ENCODE peak calls at places on chromosomes 6 and 20, in six cellular contexts. D is PC-3, C is hepatocyte, B is SK-N-SH, G is GM23248, L is MM.1S. Z is an unnamed sample.

GRCh38 chr6:170200458-170200891 is 90.4 kb downstream of the DLL1 start:
- DNase-seq in D (peak; percentile 17), L (no peak), G (peak; percentile 55), C (no peak), B (no peak), Z (no peak)

GRCh38 chr6:135568366-135568765 is 70.8 kb upstream of the AHI1 start:
- DNase-seq in B (peak; percentile 45), G (peak; percentile 20), C (peak; percentile 19), D (no peak), L (peak; percentile 66), Z (no peak)

GRCh38 chr6:149925253-149925973 is 2.5 kb upstream of the RAET1G start:
- DNase-seq in C (peak; percentile 30), G (peak; percentile 66), B (peak; percentile 44), L (no peak), D (no peak), Z (no peak)

GRCh38 chr20:59515013-59515905 is 89.1 kb upstream of the PHACTR3 start:
- DNase-seq in B (peak; percentile 89), G (peak; percentile 85), C (peak; percentile 91), L (no peak), D (peak; percentile 78), Z (peak; percentile 4)

GRCh38 chr6:119201486-119201885 is 123.0 kb upstream of the FAM184A start:
- DNase-seq in C (no peak), G (no peak), D (no peak), B (no peak), L (no peak), Z (no peak)

GRCh38 chr6:110731898-110732297 is 83.4 kb downstream of the CDK19 start:
- DNase-seq in G (no peak), D (no peak), L (no peak), B (no peak), C (no peak), Z (no peak)

GRCh38 chr6:42428326-42429041 is 23.2 kb downstream of the TRERF1 start:
- DNase-seq in L (no peak), B (peak; percentile 27), D (no peak), G (peak; percentile 63), C (no peak), Z (no peak)

GRCh38 chr20:50859161-50859560 is 64.3 kb downstream of the BCAS4 start:
- DNase-seq in D (no peak), L (no peak), C (no peak), G (no peak), B (no peak), Z (peak; percentile 81)

GRCh38 chr6:3455121-3455489 is 1.7 kb downstream of the SLC22A23 start:
- DNase-seq in B (no peak), C (peak; percentile 51), D (peak; percentile 45), G (peak; percentile 56), L (no peak), Z (no peak)

GRCh38 chr6:116682334-116682712 is 1.3 kb downstream of the KPNA5 start:
- DNase-seq in G (peak; percentile 56), B (peak; percentile 17), C (peak; percentile 26), D (peak; percentile 16), L (no peak), Z (peak; percentile 20)

GRCh38 chr6:26305097-26305841 is 59.7 kb upstream of the BTN3A2 start:
- DNase-seq in B (no peak), C (peak; percentile 75), G (peak; percentile 66), D (peak; percentile 25), L (peak; percentile 61), Z (peak; percentile 41)

GRCh38 chr20:32651537-32651936 is 22.2 kb downstream of the C20orf203 start:
- DNase-seq in C (peak; percentile 4), B (no peak), D (no peak), L (no peak), G (no peak), Z (peak; percentile 20)

GRCh38 chr6:141057761-141058160 is 1075.0 kb upstream of the GJE1 start:
- DNase-seq in D (no peak), B (no peak), G (no peak), L (no peak), C (no peak), Z (no peak)

GRCh38 chr6:15922510-15923307 is 206.2 kb upstream of the MYLIP start:
- DNase-seq in G (peak; percentile 71), B (no peak), L (no peak), D (peak; percentile 31), C (peak; percentile 71), Z (no peak)

GRCh38 chr6:105748737-105749161 is 337.4 kb upstream of the PRDM1 start:
- DNase-seq in L (no peak), B (no peak), D (peak; percentile 51), G (peak; percentile 84), C (no peak), Z (no peak)

GRCh38 chr6:144331610-144332009 is 46.5 kb downstream of the UTRN start:
- DNase-seq in G (peak; percentile 40), L (no peak), B (no peak), D (peak; percentile 13), C (no peak), Z (no peak)

GRCh38 chr20:15564981-15565380 is 1008.3 kb downstream of the KIF16B start:
- DNase-seq in G (no peak), B (no peak), D (no peak), C (no peak), L (no peak), Z (no peak)

GRCh38 chr6:22877946-22878705 is 308.8 kb downstream of the HDGFL1 start:
- DNase-seq in B (no peak), C (no peak), L (no peak), D (no peak), G (peak; percentile 58), Z (no peak)

GRCh38 chr6:54308240-54308639 is at the start of gene TINAG:
- DNase-seq in B (no peak), G (no peak), D (no peak), L (no peak), C (no peak), Z (no peak)

GRCh38 chr6:118660218-118660569 is 8.8 kb upstream of the CEP85L start:
- DNase-seq in C (peak; percentile 50), D (no peak), B (peak; percentile 71), G (peak; percentile 27), L (peak; percentile 52), Z (no peak)

GRCh38 chr6:169648617-169649016 is 53.2 kb downstream of the WDR27 start:
- DNase-seq in B (no peak), C (no peak), D (no peak), L (no peak), G (no peak), Z (no peak)

GRCh38 chr6:24907959-24908358 is 27.8 kb downstream of the RIPOR2 start:
- DNase-seq in B (no peak), G (peak; percentile 10), C (no peak), L (no peak), D (no peak), Z (peak; percentile 83)

GRCh38 chr6:167669870-167670802 is 156.6 kb upstream of the AFDN start:
- DNase-seq in B (no peak), C (no peak), G (no peak), L (no peak), D (no peak), Z (no peak)

GRCh38 chr20:19973920-19974620 is 43.1 kb upstream of the NAA20 start:
- DNase-seq in B (no peak), G (peak; percentile 82), L (no peak), C (peak; percentile 60), D (peak; percentile 77), Z (no peak)

GRCh38 chr6:118546164-118546929 is 1.7 kb upstream of the PLN start:
- DNase-seq in B (no peak), L (no peak), C (no peak), D (no peak), G (no peak), Z (no peak)

GRCh38 chr20:35254448-35254999 is 23.4 kb downstream of the MMP24OS start:
- DNase-seq in G (no peak), L (no peak), C (no peak), B (no peak), D (no peak), Z (no peak)
- TF ChIP-seq EZH2phosphoT487 in G (no peak), L (no peak), C (no peak), B (no peak), D (no peak), Z (no peak)

DNA sequence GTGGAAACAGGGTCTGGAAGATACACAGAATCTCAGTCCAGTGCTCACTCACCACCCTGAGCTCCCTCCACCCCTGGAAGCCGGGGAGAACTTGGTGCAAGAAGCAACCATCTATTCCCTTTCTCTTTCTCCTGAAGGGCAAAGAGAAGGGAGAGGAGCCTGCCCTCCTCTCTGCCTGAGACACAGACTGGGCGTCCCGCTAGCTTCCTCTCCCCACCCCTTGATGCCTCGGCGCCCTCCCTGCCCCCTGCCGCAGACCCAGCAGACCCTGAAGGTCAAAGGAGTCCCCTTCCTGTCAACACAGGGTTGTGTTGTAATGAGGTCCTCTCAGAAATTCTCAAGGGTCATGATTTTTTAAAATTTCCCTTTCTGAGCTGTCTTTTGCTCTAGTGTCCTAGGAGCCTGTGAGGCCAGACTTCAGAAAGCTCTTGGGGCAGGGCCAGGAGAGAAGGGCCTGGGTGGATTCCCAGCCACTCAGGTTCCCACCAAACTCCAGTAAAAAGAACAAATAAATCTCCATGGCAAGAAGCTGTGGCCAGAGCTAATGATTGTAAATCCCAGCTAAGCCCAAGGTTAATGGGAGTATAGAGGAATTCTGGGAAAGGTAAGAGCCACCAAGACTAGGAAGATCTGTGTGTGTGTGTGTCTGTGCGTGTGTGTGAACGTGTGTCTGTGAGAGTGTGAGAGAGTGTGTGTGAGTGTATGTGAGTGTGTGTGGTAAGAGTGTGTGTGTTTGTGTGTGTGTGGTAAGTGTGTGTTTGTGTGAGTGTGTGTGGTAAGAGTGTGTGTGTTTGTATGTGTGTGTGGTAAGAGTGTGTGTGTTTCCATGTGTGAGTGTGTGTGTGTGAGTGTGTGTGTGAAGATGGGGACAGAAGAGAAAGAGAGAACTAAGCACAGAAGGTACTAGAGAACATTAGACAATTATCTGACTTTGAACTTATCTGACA is 1.0 kb upstream of the JPH2 start:
- DNase-seq in D (peak; percentile 39), B (no peak), L (no peak), G (peak; percentile 69), C (no peak), Z (peak; percentile 41)
- TF ChIP-seq EZH2phosphoT487 in D (no peak), B (no peak), L (no peak), G (no peak), C (no peak), Z (no peak)

DNA sequence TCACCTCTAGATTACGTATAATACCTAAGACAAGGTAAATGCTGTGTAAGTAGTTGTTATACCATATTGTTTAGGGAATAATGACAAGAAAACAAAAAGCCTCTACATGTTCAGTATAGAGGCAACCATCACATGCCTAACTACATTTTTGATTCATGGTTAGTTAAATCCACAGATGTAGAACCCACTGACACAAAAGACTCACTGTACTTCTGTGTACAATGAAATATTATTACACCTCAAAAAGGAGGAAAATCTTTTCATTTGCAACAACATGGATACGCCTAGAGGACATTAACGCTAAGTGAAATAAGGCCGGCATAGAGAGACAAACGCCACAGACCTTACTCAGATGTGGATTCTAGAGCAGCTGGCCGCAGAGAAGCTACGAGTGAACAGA is 50.5 kb downstream of the NINL start:
- DNase-seq in B (no peak), G (no peak), C (no peak), D (no peak), L (no peak), Z (no peak)
- TF ChIP-seq EZH2phosphoT487 in B (no peak), G (no peak), C (no peak), D (no peak), L (no peak), Z (no peak)

DNA sequence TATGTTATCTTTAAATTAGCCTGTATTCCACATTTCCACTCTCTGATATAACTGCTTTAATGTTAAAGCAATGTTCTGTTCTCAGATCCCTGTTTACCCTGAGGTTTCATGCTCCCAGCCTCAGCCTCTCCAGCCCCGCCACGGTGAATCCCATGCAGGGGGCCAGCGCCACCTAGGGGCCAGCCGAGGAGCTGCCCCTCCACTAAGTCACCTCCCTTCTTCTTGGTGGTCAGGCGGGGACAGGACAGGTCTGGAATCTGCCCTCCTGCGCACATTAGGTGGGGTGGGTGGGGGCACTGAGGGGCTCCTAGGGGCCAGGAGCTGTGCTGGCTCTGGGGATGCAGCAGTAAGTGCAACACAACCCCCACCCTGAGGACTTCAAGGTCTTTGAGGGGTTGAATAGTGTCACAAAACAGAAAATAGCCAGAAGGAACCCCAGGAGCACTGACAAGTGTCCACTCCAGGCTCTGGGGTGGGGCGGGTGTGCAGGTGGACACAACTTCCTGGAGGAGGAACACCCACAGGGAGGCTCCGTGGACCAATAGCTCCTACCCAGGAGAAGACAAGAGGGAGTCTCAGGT is 61.6 kb downstream of the RAB44 start:
- DNase-seq in G (peak; percentile 84), C (peak; percentile 92), L (peak; percentile 73), B (peak; percentile 94), D (peak; percentile 83), Z (peak; percentile 84)
- TF ChIP-seq EZH2phosphoT487 in G (no peak), C (no peak), L (no peak), B (no peak), D (no peak), Z (no peak)